ENCODE peak calls at places on chromosomes 13 and 19, in six cellular contexts. Z, G, L, J, Y and R are unnamed samples.

GRCh38 chr13:79525458-79525857 is 44.5 kb downstream of the NDFIP2 start:
- DNase-seq in J (no peak), L (no peak), G (no peak), Y (no peak), Z (no peak), R (peak; percentile 11)

GRCh38 chr13:100439247-100439955 is 149.2 kb downstream of the GGACT start:
- DNase-seq in L (no peak), J (no peak), Y (no peak), G (no peak), Z (no peak), R (no peak)

GRCh38 chr13:46858776-46859175 is 38.1 kb downstream of the HTR2A start:
- DNase-seq in G (no peak), J (no peak), Z (no peak), L (no peak), Y (no peak), R (no peak)

GRCh38 chr19:35851213-35852028 is 883 bp downstream of the NPHS1 start:
- DNase-seq in Y (no peak), J (no peak), L (no peak), Z (no peak), G (no peak), R (no peak)

GRCh38 chr19:18074192-18074591 is 12.5 kb downstream of the IL12RB1 start:
- DNase-seq in Y (no peak), G (peak; percentile 60), L (no peak), J (no peak), Z (no peak), R (no peak)

GRCh38 chr19:48461982-48462655 is 6.7 kb downstream of the KCNJ14 start:
- DNase-seq in G (peak; percentile 4), J (no peak), Y (no peak), L (no peak), Z (no peak), R (no peak)

GRCh38 chr19:40704491-40705361 is 12.0 kb downstream of the COQ8B start:
- DNase-seq in Y (no peak), Z (no peak), G (no peak), L (no peak), J (no peak), R (no peak)

GRCh38 chr19:48487944-48488343 is 18.8 kb downstream of the CYTH2 start:
- DNase-seq in J (no peak), Y (no peak), Z (no peak), L (no peak), G (no peak), R (peak; percentile 70)

GRCh38 chr13:102913924-102914628 is 68.2 kb downstream of the ERCC5 start:
- DNase-seq in L (no peak), G (no peak), J (no peak), Y (no peak), Z (no peak), R (no peak)

GRCh38 chr19:2589441-2589840 is 113.1 kb downstream of the GNG7 start:
- DNase-seq in G (no peak), J (no peak), L (no peak), Z (no peak), Y (no peak), R (no peak)

GRCh38 chr13:40596484-40596883 is 70.0 kb downstream of the FOXO1 start:
- DNase-seq in Y (no peak), L (no peak), G (no peak), Z (no peak), J (no peak), R (no peak)